ENCODE peak calls at places on chromosomes 7 and 10, in four cellular contexts. R, F, P and W are unnamed samples. For H3K4me1, the result is how much of the 10 kb centered on the place peaks cover.

GRCh38 chr7:124152859-124153692 is 120.2 kb upstream of the TMEM229A start:
- DNase-seq in R (no peak), F (no peak), P (peak), W (peak)

GRCh38 chr7:70354409-70355169 is 756.3 kb downstream of the AUTS2 start:
- DNase-seq in R (no peak), F (no peak), P (no peak), W (no peak)

GRCh38 chr7:405489-406211 is 114.0 kb downstream of the PDGFA start:
- DNase-seq in R (peak), F (peak), P (peak), W (no peak)

GRCh38 chr7:6269527-6269926 is 2.9 kb downstream of the CYTH3 start:
- DNase-seq in R (no peak), F (no peak), P (no peak), W (no peak)

GRCh38 chr7:45443263-45443662 is 130.9 kb upstream of the ADCY1 start:
- DNase-seq in R (no peak), F (no peak), P (no peak), W (no peak)

GRCh38 chr7:77537136-77537594 is at the start of gene PTPN12:
- DNase-seq in R (no peak), F (peak), P (no peak), W (no peak)

GRCh38 chr7:99407849-99408346 is 499 bp downstream of the PDAP1 start:
- DNase-seq in R (peak), F (no peak), P (peak), W (peak)

GRCh38 chr10:3761111-3761686 is 23.8 kb downstream of the KLF6 start:
- DNase-seq in R (no peak), F (no peak), P (no peak), W (no peak)

GRCh38 chr10:84184517-84184916 is 9.8 kb upstream of the CDHR1 start:
- DNase-seq in R (no peak), F (no peak), P (no peak), W (no peak)

GRCh38 chr7:42831051-42831952 is 80.6 kb downstream of the C7orf25 start:
- DNase-seq in R (peak), F (no peak), P (peak), W (no peak)

GRCh38 chr7:30321089-30321991 is 36.9 kb downstream of the ZNRF2 start:
- DNase-seq in R (no peak), F (no peak), P (peak), W (no peak)
- H3K4me3 ChIP-seq in R (no peak), F (peak), P (peak), W (peak)

GRCh38 chr10:101774589-101775272 is 1.2 kb downstream of the FGF8 start:
- DNase-seq in R (no peak), F (no peak), P (peak), W (no peak)
- H3K4me1 ChIP-seq in R (under half), F (under half), P (half or more), W (under half)

DNA sequence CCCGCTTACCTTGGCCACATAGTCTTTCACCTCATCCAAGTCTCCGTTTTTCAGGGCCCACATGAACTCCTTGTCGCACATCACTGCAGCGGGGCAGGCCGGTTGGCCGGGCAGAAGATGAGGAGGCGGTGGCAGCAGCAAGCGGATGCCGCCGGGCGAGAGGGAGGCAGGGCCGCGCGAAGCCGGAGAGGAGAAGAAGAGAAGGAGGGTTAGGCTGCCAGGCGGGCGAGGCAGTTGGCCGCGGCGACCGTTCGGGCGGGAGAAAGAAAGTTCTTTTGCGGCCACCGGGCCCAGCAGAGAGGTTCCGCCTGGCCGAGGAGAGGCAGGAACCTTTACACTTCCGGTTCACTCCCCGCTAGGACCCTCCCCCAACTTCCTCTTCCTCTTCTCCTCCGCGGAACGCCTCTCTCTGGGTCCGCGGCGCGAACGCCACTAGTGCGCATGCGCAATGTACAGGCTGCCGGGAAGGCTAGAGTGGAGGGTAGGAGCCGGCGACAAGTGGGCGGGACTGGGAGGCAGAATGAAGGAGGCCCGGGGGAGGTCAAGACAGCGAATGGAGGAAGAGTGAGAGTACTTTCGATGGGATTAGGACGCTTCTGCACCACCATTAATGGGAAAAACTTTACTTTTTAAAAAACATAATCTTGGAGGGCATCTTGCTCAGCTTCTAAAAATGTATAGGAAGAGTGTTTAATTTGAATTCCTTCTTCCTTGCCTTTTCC is at the start of gene MTPN:
- DNase-seq in R (peak), F (peak), P (peak), W (peak)
- H3K4me3 ChIP-seq in R (peak), F (peak), P (peak), W (peak)

GRCh38 chr7:137956591-137956990 is 45.3 kb downstream of the CREB3L2 start:
- DNase-seq in R (no peak), F (no peak), P (no peak), W (no peak)
- H3K4me1 ChIP-seq in R (under half), F (under half), P (under half), W (under half)

GRCh38 chr7:3867847-3868246 is 566.8 kb downstream of the SDK1 start:
- DNase-seq in R (no peak), F (no peak), P (no peak), W (no peak)
- H3K4me3 ChIP-seq in R (no peak), F (no peak), P (no peak), W (no peak)

GRCh38 chr7:128861957-128862570 is 592 bp upstream of the ATP6V1F start:
- DNase-seq in R (no peak), F (no peak), P (no peak), W (no peak)

GRCh38 chr7:128860158-128861073 is 2.2 kb upstream of the ATP6V1F start:
- DNase-seq in R (no peak), F (no peak), P (peak), W (no peak)

GRCh38 chr7:128862571-128863432 is at the start of gene ATP6V1F:
- DNase-seq in R (peak), F (peak), P (peak), W (peak)

GRCh38 chr7:128858380-128859231 is 4.0 kb upstream of the ATP6V1F start:
- DNase-seq in R (no peak), F (no peak), P (no peak), W (no peak)

GRCh38 chr7:128859232-128860157 is 3.2 kb upstream of the ATP6V1F start:
- DNase-seq in R (no peak), F (no peak), P (no peak), W (no peak)
- H3K4me1 ChIP-seq in R (under half), F (under half), P (under half), W (under half)

GRCh38 chr10:67816719-67817118 is 21.3 kb downstream of the DNAJC12 start:
- DNase-seq in R (no peak), F (no peak), P (no peak), W (no peak)
- H3K4me3 ChIP-seq in R (no peak), F (no peak), P (no peak), W (no peak)

GRCh38 chr10:133229265-133230022 is 573 bp upstream of the UTF1 start:
- DNase-seq in R (no peak), F (no peak), P (no peak), W (no peak)
- H3K4me1 ChIP-seq in R (under half), F (under half), P (under half), W (under half)